ENCODE peak calls at places on chromosomes 5 and 9, in four cellular contexts. One of them, this sample, is unnamed.

GRCh38 chr9:21965401-21965951 is 28.7 kb downstream of the CDKN2A start:
- DNase-seq in K562: no peak
- DNase-seq in WTC11: peak; percentile 81
- DNase-seq in HepG2: peak; percentile 45
- DNase-seq in this sample: no peak

GRCh38 chr9:16335788-16336580 is 534.5 kb downstream of the BNC2 start:
- DNase-seq in HepG2: no peak
- DNase-seq in K562: no peak
- DNase-seq in WTC11: no peak
- DNase-seq in this sample: no peak

GRCh38 chr9:132410642-132411041 is 631 bp downstream of the CFAP77 start:
- DNase-seq in K562: no peak
- DNase-seq in HepG2: no peak
- DNase-seq in WTC11: no peak
- DNase-seq in this sample: no peak

GRCh38 chr9:14616188-14616982 is 76.8 kb downstream of the ZDHHC21 start:
- DNase-seq in WTC11: no peak
- DNase-seq in HepG2: peak; percentile 39
- DNase-seq in K562: no peak
- DNase-seq in this sample: no peak

GRCh38 chr5:149749481-149750365 is 19.6 kb downstream of the PPARGC1B start:
- DNase-seq in WTC11: no peak
- DNase-seq in K562: no peak
- DNase-seq in HepG2: peak; percentile 41
- DNase-seq in this sample: no peak

GRCh38 chr5:133664422-133664821 is 52.1 kb upstream of the FSTL4 start:
- DNase-seq in HepG2: no peak
- DNase-seq in WTC11: no peak
- DNase-seq in K562: no peak
- DNase-seq in this sample: no peak

GRCh38 chr9:73167614-73168013 is 15.9 kb downstream of the ANXA1 start:
- DNase-seq in K562: no peak
- DNase-seq in HepG2: no peak
- DNase-seq in WTC11: no peak
- DNase-seq in this sample: no peak

GRCh38 chr5:122385286-122385685 is 73.2 kb downstream of the SNCAIP start:
- DNase-seq in HepG2: no peak
- DNase-seq in K562: no peak
- DNase-seq in WTC11: no peak
- DNase-seq in this sample: no peak

GRCh38 chr9:77601476-77602056 is 46.6 kb downstream of the GNA14 start:
- DNase-seq in WTC11: no peak
- DNase-seq in HepG2: no peak
- DNase-seq in K562: no peak
- DNase-seq in this sample: no peak

GRCh38 chr9:137395666-137396010 is 27.3 kb downstream of the EXD3 start:
- DNase-seq in HepG2: no peak
- DNase-seq in K562: no peak
- DNase-seq in WTC11: no peak
- DNase-seq in this sample: no peak

GRCh38 chr9:14107977-14108376 is 206.0 kb downstream of the NFIB start:
- DNase-seq in K562: peak; percentile 15
- DNase-seq in WTC11: no peak
- DNase-seq in HepG2: no peak
- DNase-seq in this sample: no peak

GRCh38 chr5:143229896-143230675 is 173.4 kb downstream of the NR3C1 start:
- DNase-seq in HepG2: peak; percentile 37
- DNase-seq in WTC11: no peak
- DNase-seq in K562: no peak
- DNase-seq in this sample: peak; percentile 99

GRCh38 chr5:83662558-83662957 is 58.1 kb downstream of the HAPLN1 start:
- DNase-seq in WTC11: no peak
- DNase-seq in K562: no peak
- DNase-seq in HepG2: no peak
- DNase-seq in this sample: peak; percentile 12

GRCh38 chr9:4576448-4576847 is 85.6 kb upstream of the PLPP6 start:
- DNase-seq in WTC11: no peak
- DNase-seq in K562: no peak
- DNase-seq in HepG2: no peak
- DNase-seq in this sample: no peak

GRCh38 chr9:31355159-31355882 is 1029.1 kb upstream of the ACO1 start:
- DNase-seq in HepG2: no peak
- DNase-seq in WTC11: no peak
- DNase-seq in K562: no peak
- DNase-seq in this sample: no peak

GRCh38 chr9:95330720-95331404 is 13.4 kb upstream of the FANCC start:
- DNase-seq in WTC11: no peak
- DNase-seq in HepG2: no peak
- DNase-seq in K562: no peak
- DNase-seq in this sample: no peak

GRCh38 chr5:88675159-88675757 is 207.7 kb downstream of the MEF2C start:
- DNase-seq in WTC11: no peak
- DNase-seq in K562: no peak
- DNase-seq in HepG2: no peak
- DNase-seq in this sample: no peak

GRCh38 chr9:95044731-95045508 is 272.6 kb downstream of the FANCC start:
- DNase-seq in WTC11: peak; percentile 91
- DNase-seq in HepG2: no peak
- DNase-seq in K562: no peak
- DNase-seq in this sample: no peak

GRCh38 chr5:178072749-178073148 is 40.6 kb upstream of the N4BP3 start:
- DNase-seq in WTC11: no peak
- DNase-seq in HepG2: no peak
- DNase-seq in K562: no peak
- DNase-seq in this sample: no peak

GRCh38 chr5:137091473-137091872 is 407.7 kb downstream of the SPOCK1 start:
- DNase-seq in HepG2: no peak
- DNase-seq in WTC11: peak; percentile 64
- DNase-seq in K562: no peak
- DNase-seq in this sample: no peak
- TF ChIP-seq ETV6 in HepG2: no peak
- TF ChIP-seq ETV6 in WTC11: no peak
- TF ChIP-seq ETV6 in K562: no peak
- TF ChIP-seq ETV6 in this sample: no peak

DNA sequence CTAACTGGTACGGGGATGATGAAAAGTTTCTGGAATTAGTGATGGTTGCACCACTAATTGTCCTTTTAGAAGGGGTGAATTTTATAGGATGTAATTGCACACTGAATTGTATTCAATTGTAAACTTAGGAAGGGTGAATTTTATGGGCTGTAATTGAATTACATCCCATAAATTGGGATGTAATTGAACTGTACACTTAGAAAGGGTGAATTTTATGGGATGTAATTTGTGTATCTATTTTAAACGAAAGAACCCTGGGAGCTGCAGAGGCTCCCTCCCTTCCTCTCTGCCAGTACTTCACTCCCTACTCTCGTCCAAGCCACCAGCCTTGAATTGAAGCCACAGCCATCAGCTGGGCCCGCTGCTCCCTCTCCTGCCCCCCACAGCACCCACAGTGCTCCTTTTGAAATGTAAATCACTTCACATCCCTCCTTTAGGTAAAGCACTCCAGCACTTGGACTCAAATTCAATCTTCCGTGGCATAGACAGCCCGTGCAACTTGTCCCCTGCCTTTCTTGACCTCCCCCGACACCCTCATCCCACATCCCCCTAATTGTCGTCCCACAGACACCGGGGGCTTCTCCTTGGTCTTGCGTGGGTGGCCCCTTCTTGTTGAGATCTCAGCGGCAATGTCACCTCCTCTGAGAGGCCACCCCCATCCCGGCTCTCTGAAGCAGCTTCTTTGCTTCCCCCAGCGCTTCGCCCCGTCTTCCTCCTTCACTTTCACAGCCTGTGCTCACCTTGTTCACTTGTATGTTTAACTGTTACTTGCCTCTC is 84.2 kb upstream of the HRH2 start:
- DNase-seq in K562: no peak
- DNase-seq in WTC11: peak; percentile 61
- DNase-seq in HepG2: no peak
- DNase-seq in this sample: no peak
- TF ChIP-seq ETV6 in K562: no peak
- TF ChIP-seq ETV6 in WTC11: peak; percentile 61
- TF ChIP-seq ETV6 in HepG2: no peak
- TF ChIP-seq ETV6 in this sample: no peak

GRCh38 chr5:9034671-9035070 is 511.2 kb downstream of the SEMA5A start:
- DNase-seq in WTC11: no peak
- DNase-seq in K562: no peak
- DNase-seq in HepG2: no peak
- DNase-seq in this sample: no peak
- TF ChIP-seq ETV6 in WTC11: no peak
- TF ChIP-seq ETV6 in K562: no peak
- TF ChIP-seq ETV6 in HepG2: no peak
- TF ChIP-seq ETV6 in this sample: no peak

GRCh38 chr9:27108981-27109541 is at the start of gene TEK:
- DNase-seq in K562: no peak
- DNase-seq in WTC11: no peak
- DNase-seq in HepG2: no peak
- DNase-seq in this sample: no peak
- TF ChIP-seq ETV6 in K562: no peak
- TF ChIP-seq ETV6 in WTC11: no peak
- TF ChIP-seq ETV6 in HepG2: no peak
- TF ChIP-seq ETV6 in this sample: no peak

GRCh38 chr9:134396258-134396742 is 70.0 kb downstream of the RXRA start:
- DNase-seq in HepG2: no peak
- DNase-seq in WTC11: no peak
- DNase-seq in K562: no peak
- DNase-seq in this sample: peak; percentile 72
- TF ChIP-seq ETV6 in HepG2: no peak
- TF ChIP-seq ETV6 in WTC11: no peak
- TF ChIP-seq ETV6 in K562: no peak
- TF ChIP-seq ETV6 in this sample: no peak

GRCh38 chr5:103259705-103260355 is 1.3 kb downstream of the MACIR start:
- DNase-seq in HepG2: peak; percentile 19
- DNase-seq in K562: peak; percentile 19
- DNase-seq in WTC11: peak; percentile 31
- DNase-seq in this sample: no peak
- TF ChIP-seq ETV6 in HepG2: no peak
- TF ChIP-seq ETV6 in K562: no peak
- TF ChIP-seq ETV6 in WTC11: peak; percentile 6
- TF ChIP-seq ETV6 in this sample: no peak

GRCh38 chr5:15132816-15133405 is 261.3 kb upstream of the ANKH start:
- DNase-seq in HepG2: no peak
- DNase-seq in K562: no peak
- DNase-seq in WTC11: no peak
- DNase-seq in this sample: no peak

GRCh38 chr5:15131909-15132308 is 260.3 kb upstream of the ANKH start:
- DNase-seq in HepG2: no peak
- DNase-seq in K562: no peak
- DNase-seq in WTC11: no peak
- DNase-seq in this sample: no peak

GRCh38 chr5:15137414-15137813 is 265.8 kb upstream of the ANKH start:
- DNase-seq in WTC11: no peak
- DNase-seq in HepG2: no peak
- DNase-seq in K562: no peak
- DNase-seq in this sample: no peak

GRCh38 chr5:15135661-15136060 is 264.1 kb upstream of the ANKH start:
- DNase-seq in K562: no peak
- DNase-seq in WTC11: no peak
- DNase-seq in HepG2: no peak
- DNase-seq in this sample: no peak

DNA sequence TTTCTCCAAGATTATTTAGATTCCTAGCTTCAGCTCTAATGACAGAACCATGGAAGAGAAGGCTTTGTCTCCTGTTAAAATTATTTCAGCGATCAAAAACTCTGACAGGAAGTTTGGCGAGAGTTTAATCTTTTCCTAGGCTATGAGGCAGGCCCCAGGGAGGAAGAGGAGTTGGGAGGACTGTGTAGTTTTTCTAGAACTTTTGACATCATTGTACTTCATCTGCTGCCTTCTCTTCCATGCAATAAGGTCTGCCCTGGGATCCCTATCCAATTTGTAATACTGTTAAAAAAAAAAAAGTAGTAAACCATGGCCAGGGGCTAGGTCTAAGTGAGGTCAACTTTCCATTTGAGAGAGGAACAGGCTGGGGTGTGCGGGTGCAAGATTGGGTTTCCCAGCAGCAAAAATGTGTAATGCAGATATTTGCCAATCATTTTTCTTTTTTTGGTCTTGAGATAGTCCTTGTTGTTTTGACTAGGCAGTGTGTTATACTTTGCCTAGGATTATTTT is 261.9 kb upstream of the ANKH start:
- DNase-seq in K562: no peak
- DNase-seq in HepG2: no peak
- DNase-seq in WTC11: no peak
- DNase-seq in this sample: no peak
- TF ChIP-seq ETV6 in K562: no peak
- TF ChIP-seq ETV6 in HepG2: no peak
- TF ChIP-seq ETV6 in WTC11: no peak
- TF ChIP-seq ETV6 in this sample: no peak

DNA sequence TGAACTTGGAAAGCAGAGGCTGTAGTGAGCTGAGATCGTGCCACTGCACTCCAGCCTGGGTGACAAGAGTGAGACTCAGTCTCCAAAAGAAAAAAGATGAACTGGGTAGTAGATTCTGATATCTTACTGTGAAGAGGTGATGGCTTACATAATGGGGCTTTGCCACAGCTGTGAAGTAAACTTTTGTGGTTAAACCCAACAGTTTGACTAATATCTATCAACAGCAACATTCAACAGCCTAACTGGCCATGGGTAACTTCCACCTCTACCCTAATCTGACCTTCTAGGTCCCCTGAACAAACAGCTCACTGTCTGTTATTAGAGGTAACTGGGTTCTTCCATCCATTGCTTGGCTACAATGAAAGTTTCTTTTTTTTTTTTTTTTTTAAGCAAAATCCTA is 52.1 kb downstream of the TLE1 start:
- DNase-seq in K562: no peak
- DNase-seq in WTC11: no peak
- DNase-seq in HepG2: no peak
- DNase-seq in this sample: no peak
- TF ChIP-seq ETV6 in K562: no peak
- TF ChIP-seq ETV6 in WTC11: no peak
- TF ChIP-seq ETV6 in HepG2: no peak
- TF ChIP-seq ETV6 in this sample: no peak

GRCh38 chr5:57113486-57113885 is 60.4 kb upstream of the GPBP1 start:
- DNase-seq in K562: no peak
- DNase-seq in WTC11: no peak
- DNase-seq in HepG2: no peak
- DNase-seq in this sample: no peak

GRCh38 chr5:57117601-57118000 is 56.3 kb upstream of the GPBP1 start:
- DNase-seq in HepG2: no peak
- DNase-seq in WTC11: no peak
- DNase-seq in K562: no peak
- DNase-seq in this sample: peak; percentile 7

GRCh38 chr5:57106661-57107060 is 67.2 kb upstream of the GPBP1 start:
- DNase-seq in HepG2: no peak
- DNase-seq in WTC11: no peak
- DNase-seq in K562: no peak
- DNase-seq in this sample: no peak

DNA sequence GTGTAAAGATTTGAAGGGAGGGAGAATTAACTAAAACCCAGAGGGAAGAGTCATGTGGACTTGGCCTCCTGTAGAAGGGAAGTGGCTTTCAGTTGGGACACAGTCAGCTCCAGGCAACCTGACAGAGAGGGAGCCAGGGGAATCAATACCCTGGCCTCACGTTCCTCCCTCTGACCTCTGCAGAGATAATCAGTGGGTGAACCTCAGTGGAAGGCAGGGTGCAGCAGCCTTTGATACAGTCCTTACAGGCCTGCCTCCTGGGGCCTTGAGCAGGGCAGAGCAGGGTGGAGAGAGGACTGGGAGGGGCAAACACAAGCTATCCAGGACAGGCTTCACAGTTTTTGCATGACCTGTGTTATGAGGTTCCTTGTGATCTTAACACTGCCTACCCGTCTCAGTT is 61.9 kb upstream of the GPBP1 start:
- DNase-seq in HepG2: peak; percentile 83
- DNase-seq in K562: no peak
- DNase-seq in WTC11: no peak
- DNase-seq in this sample: no peak
- TF ChIP-seq ETV6 in HepG2: no peak
- TF ChIP-seq ETV6 in K562: no peak
- TF ChIP-seq ETV6 in WTC11: no peak
- TF ChIP-seq ETV6 in this sample: no peak